ENCODE peak calls at places on chromosomes 7 and 10, in seven cellular contexts. One of them, this sample, is unnamed.

GRCh38 chr7:123209786-123210185 is 10.0 kb upstream of the SLC13A1 start:
- DNase-seq in HCT116: no peak
- DNase-seq in K562: no peak
- DNase-seq in NT2/D1: no peak
- DNase-seq in SK-N-SH: no peak
- DNase-seq in H1: no peak
- DNase-seq in HepG2: peak; percentile 20
- DNase-seq in this sample: no peak

GRCh38 chr10:11097686-11098085 is 80.0 kb downstream of the CELF2 start:
- DNase-seq in HCT116: no peak
- DNase-seq in K562: no peak
- DNase-seq in NT2/D1: no peak
- DNase-seq in SK-N-SH: no peak
- DNase-seq in H1: no peak
- DNase-seq in HepG2: no peak
- DNase-seq in this sample: peak; percentile 36

GRCh38 chr10:84715911-84716310 is 387.5 kb downstream of the CCSER2 start:
- DNase-seq in HCT116: peak; percentile 31
- DNase-seq in K562: peak; percentile 70
- DNase-seq in NT2/D1: peak; percentile 49
- DNase-seq in SK-N-SH: peak; percentile 73
- DNase-seq in H1: peak; percentile 34
- DNase-seq in HepG2: peak; percentile 41
- DNase-seq in this sample: no peak

GRCh38 chr10:32417906-32418547 is 27.9 kb upstream of the CCDC7 start:
- DNase-seq in HCT116: no peak
- DNase-seq in K562: no peak
- DNase-seq in NT2/D1: no peak
- DNase-seq in SK-N-SH: no peak
- DNase-seq in H1: no peak
- DNase-seq in HepG2: no peak
- DNase-seq in this sample: no peak

GRCh38 chr10:98107644-98108430 is 26.6 kb upstream of the R3HCC1L start:
- DNase-seq in HCT116: no peak
- DNase-seq in K562: no peak
- DNase-seq in NT2/D1: no peak
- DNase-seq in SK-N-SH: no peak
- DNase-seq in H1: no peak
- DNase-seq in HepG2: no peak
- DNase-seq in this sample: no peak

GRCh38 chr7:149126662-149127321 is 668 bp upstream of the ZNF425 start:
- DNase-seq in HCT116: no peak
- DNase-seq in K562: peak; percentile 75
- DNase-seq in NT2/D1: no peak
- DNase-seq in SK-N-SH: peak; percentile 91
- DNase-seq in H1: no peak
- DNase-seq in HepG2: no peak
- DNase-seq in this sample: no peak

GRCh38 chr7:55030314-55030713 is 11.5 kb downstream of the EGFR start:
- DNase-seq in HCT116: no peak
- DNase-seq in K562: no peak
- DNase-seq in NT2/D1: no peak
- DNase-seq in SK-N-SH: no peak
- DNase-seq in H1: no peak
- DNase-seq in HepG2: no peak
- DNase-seq in this sample: no peak

GRCh38 chr10:25049966-25050365 is 33.6 kb downstream of the THNSL1 start:
- DNase-seq in HCT116: no peak
- DNase-seq in K562: no peak
- DNase-seq in NT2/D1: no peak
- DNase-seq in SK-N-SH: no peak
- DNase-seq in H1: no peak
- DNase-seq in HepG2: no peak
- DNase-seq in this sample: no peak

GRCh38 chr7:17524746-17525145 is 226.3 kb downstream of the AHR start:
- DNase-seq in HCT116: no peak
- DNase-seq in K562: no peak
- DNase-seq in NT2/D1: no peak
- DNase-seq in SK-N-SH: no peak
- DNase-seq in H1: no peak
- DNase-seq in HepG2: no peak
- DNase-seq in this sample: no peak

GRCh38 chr7:47351233-47352154 is 230.4 kb downstream of the TNS3 start:
- DNase-seq in HCT116: no peak
- DNase-seq in K562: no peak
- DNase-seq in NT2/D1: no peak
- DNase-seq in SK-N-SH: no peak
- DNase-seq in H1: no peak
- DNase-seq in HepG2: no peak
- DNase-seq in this sample: no peak

GRCh38 chr7:104371216-104371796 is 42.9 kb downstream of the LHFPL3 start:
- DNase-seq in HCT116: no peak
- DNase-seq in K562: no peak
- DNase-seq in NT2/D1: no peak
- DNase-seq in SK-N-SH: no peak
- DNase-seq in H1: no peak
- DNase-seq in HepG2: no peak
- DNase-seq in this sample: no peak

GRCh38 chr10:110553905-110554304 is 13.6 kb upstream of the SMC3 start:
- DNase-seq in HCT116: no peak
- DNase-seq in K562: no peak
- DNase-seq in NT2/D1: no peak
- DNase-seq in SK-N-SH: no peak
- DNase-seq in H1: no peak
- DNase-seq in HepG2: no peak
- DNase-seq in this sample: no peak

GRCh38 chr7:93249749-93250148 is 17.6 kb downstream of the VPS50 start:
- DNase-seq in HCT116: no peak
- DNase-seq in K562: no peak
- DNase-seq in NT2/D1: no peak
- DNase-seq in SK-N-SH: no peak
- DNase-seq in H1: no peak
- DNase-seq in HepG2: no peak
- DNase-seq in this sample: no peak

GRCh38 chr10:110547139-110547761 is 20.2 kb upstream of the SMC3 start:
- DNase-seq in HCT116: peak; percentile 66
- DNase-seq in K562: peak; percentile 55
- DNase-seq in NT2/D1: no peak
- DNase-seq in SK-N-SH: peak; percentile 65
- DNase-seq in H1: no peak
- DNase-seq in HepG2: peak; percentile 54
- DNase-seq in this sample: no peak

GRCh38 chr7:122802211-122802833 is 83.9 kb downstream of the CADPS2 start:
- DNase-seq in HCT116: no peak
- DNase-seq in K562: no peak
- DNase-seq in NT2/D1: no peak
- DNase-seq in SK-N-SH: no peak
- DNase-seq in H1: no peak
- DNase-seq in HepG2: no peak
- DNase-seq in this sample: no peak

GRCh38 chr10:18238875-18239485 is 98.8 kb downstream of the CACNB2 start:
- DNase-seq in HCT116: peak; percentile 34
- DNase-seq in K562: peak; percentile 46
- DNase-seq in NT2/D1: peak; percentile 18
- DNase-seq in SK-N-SH: peak; percentile 46
- DNase-seq in H1: no peak
- DNase-seq in HepG2: peak; percentile 10
- DNase-seq in this sample: no peak

GRCh38 chr10:26544932-26545331 is 106.8 kb downstream of the APBB1IP start:
- DNase-seq in HCT116: no peak
- DNase-seq in K562: no peak
- DNase-seq in NT2/D1: no peak
- DNase-seq in SK-N-SH: no peak
- DNase-seq in H1: no peak
- DNase-seq in HepG2: no peak
- DNase-seq in this sample: peak; percentile 51

GRCh38 chr7:33868151-33868550 is 37.2 kb upstream of the BMPER start:
- DNase-seq in HCT116: no peak
- DNase-seq in K562: no peak
- DNase-seq in NT2/D1: no peak
- DNase-seq in SK-N-SH: peak; percentile 44
- DNase-seq in H1: no peak
- DNase-seq in HepG2: no peak
- DNase-seq in this sample: no peak

DNA sequence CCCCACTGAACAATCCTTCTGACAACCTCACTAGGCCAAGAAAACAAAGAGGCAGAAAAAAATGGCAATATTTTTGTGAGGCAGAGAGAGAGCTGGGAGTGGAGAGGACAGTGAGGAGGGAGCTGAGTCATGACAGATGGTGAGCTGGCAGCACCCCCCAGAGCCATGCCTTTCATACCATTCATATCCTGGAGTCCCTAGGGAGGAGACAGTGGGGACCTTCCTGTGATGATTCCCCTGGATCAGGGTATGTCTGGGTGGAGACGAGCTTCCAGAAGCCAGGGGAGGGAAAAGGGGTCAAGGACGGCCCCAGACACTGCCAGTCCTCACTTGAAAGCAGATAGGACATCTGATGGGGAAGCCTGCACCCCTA is 160.5 kb downstream of the ADAM12 start:
- DNase-seq in HCT116: no peak
- DNase-seq in K562: no peak
- DNase-seq in NT2/D1: no peak
- DNase-seq in SK-N-SH: no peak
- DNase-seq in H1: no peak
- DNase-seq in HepG2: no peak
- DNase-seq in this sample: no peak
- TF ChIP-seq YY1 in HCT116: no peak
- TF ChIP-seq YY1 in K562: no peak
- TF ChIP-seq YY1 in NT2/D1: no peak
- TF ChIP-seq YY1 in SK-N-SH: no peak
- TF ChIP-seq YY1 in H1: no peak
- TF ChIP-seq YY1 in HepG2: no peak
- TF ChIP-seq YY1 in this sample: no peak

DNA sequence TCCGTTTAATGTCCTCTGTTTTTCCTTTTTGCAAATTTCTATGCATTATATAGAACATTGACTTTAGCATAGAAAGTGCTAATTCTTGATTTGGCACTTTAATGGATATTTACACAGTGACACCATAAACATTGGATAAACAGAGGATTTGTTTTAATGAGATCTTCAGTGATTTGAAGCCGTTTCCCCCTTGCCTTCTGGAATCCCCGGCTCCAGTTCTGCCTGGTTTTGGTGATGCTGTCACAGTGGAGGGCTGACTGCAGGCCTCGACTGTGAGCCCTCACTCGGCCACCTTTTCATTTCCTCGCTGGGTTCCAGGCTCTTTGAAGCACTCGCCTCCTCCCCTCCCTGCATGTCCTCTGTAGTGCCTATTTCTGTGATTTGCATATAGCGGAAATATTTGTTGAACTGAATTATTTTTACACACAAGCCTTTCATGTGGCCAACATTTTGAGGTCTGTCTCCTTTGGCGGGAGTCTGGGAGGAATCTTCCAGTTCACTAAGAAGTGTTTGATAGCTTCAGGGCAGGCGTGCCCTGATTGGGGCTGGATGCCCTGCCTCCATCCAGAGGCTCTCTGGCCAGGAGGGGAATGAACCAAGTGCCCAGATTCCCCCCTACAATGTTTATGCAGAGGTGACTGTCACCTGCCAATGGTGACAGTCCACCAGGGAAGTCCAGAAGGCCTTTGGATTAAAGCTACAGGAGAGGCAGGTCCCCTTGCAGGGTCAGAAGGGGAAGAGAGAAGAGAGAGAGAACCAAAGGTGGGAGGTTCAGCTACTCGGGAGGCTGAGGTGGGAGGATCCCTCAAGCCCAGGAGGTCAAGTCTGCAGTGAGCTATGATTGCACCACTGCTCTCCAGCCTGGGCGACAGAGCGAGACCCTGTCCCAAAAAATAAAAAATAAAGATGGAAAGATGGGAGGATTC is 67.5 kb downstream of the CUX1 start:
- DNase-seq in HCT116: no peak
- DNase-seq in K562: no peak
- DNase-seq in NT2/D1: no peak
- DNase-seq in SK-N-SH: no peak
- DNase-seq in H1: no peak
- DNase-seq in HepG2: no peak
- DNase-seq in this sample: peak; percentile 53
- TF ChIP-seq YY1 in HCT116: no peak
- TF ChIP-seq YY1 in K562: no peak
- TF ChIP-seq YY1 in NT2/D1: no peak
- TF ChIP-seq YY1 in SK-N-SH: no peak
- TF ChIP-seq YY1 in H1: no peak
- TF ChIP-seq YY1 in HepG2: no peak
- TF ChIP-seq YY1 in this sample: no peak

GRCh38 chr7:23691320-23691719 is 11.3 kb downstream of the FAM221A start:
- DNase-seq in HCT116: no peak
- DNase-seq in K562: no peak
- DNase-seq in NT2/D1: no peak
- DNase-seq in SK-N-SH: no peak
- DNase-seq in H1: no peak
- DNase-seq in HepG2: no peak
- DNase-seq in this sample: no peak

GRCh38 chr7:23693224-23693623 is 13.2 kb downstream of the FAM221A start:
- DNase-seq in HCT116: no peak
- DNase-seq in K562: no peak
- DNase-seq in NT2/D1: no peak
- DNase-seq in SK-N-SH: no peak
- DNase-seq in H1: no peak
- DNase-seq in HepG2: no peak
- DNase-seq in this sample: no peak

GRCh38 chr7:23700058-23700457 is 10.0 kb upstream of the STK31 start:
- DNase-seq in HCT116: no peak
- DNase-seq in K562: peak; percentile 36
- DNase-seq in NT2/D1: no peak
- DNase-seq in SK-N-SH: peak; percentile 36
- DNase-seq in H1: no peak
- DNase-seq in HepG2: no peak
- DNase-seq in this sample: no peak

GRCh38 chr7:23698822-23699221 is 11.2 kb upstream of the STK31 start:
- DNase-seq in HCT116: no peak
- DNase-seq in K562: no peak
- DNase-seq in NT2/D1: no peak
- DNase-seq in SK-N-SH: no peak
- DNase-seq in H1: no peak
- DNase-seq in HepG2: no peak
- DNase-seq in this sample: no peak

GRCh38 chr7:23696916-23697441 is 13.0 kb upstream of the STK31 start:
- DNase-seq in HCT116: peak; percentile 76
- DNase-seq in K562: peak; percentile 89
- DNase-seq in NT2/D1: peak; percentile 87
- DNase-seq in SK-N-SH: peak; percentile 61
- DNase-seq in H1: peak; percentile 67
- DNase-seq in HepG2: peak; percentile 58
- DNase-seq in this sample: no peak
- TF ChIP-seq YY1 in HCT116: no peak
- TF ChIP-seq YY1 in K562: no peak
- TF ChIP-seq YY1 in NT2/D1: no peak
- TF ChIP-seq YY1 in SK-N-SH: no peak
- TF ChIP-seq YY1 in H1: peak; percentile 53
- TF ChIP-seq YY1 in HepG2: peak; percentile 34
- TF ChIP-seq YY1 in this sample: peak; percentile 40

DNA sequence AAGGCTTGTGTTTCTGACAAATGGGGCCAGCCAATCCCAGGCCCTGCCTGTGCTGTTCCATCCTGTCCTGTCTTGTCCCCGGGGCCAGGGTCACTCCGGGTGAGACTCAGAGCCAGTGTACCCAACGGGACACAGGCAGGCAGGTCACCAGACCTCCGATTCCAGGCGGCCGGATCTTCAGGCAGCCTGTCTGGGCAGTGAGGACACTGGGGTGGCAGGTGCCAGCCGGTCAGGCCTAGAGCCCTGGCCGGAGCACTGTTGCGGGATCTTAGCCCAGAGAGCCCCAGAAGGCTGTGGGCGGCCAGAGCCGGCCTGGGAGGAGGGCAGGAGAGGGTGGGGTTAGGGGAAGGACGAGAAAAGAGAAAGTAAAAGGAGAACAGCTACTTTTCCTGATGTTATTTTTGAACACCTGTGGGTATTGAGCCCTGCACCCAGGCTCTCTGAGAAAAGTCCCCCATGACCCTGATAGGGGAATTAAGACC is 134.3 kb upstream of the TNRC18 start:
- DNase-seq in HCT116: no peak
- DNase-seq in K562: peak; percentile 48
- DNase-seq in NT2/D1: no peak
- DNase-seq in SK-N-SH: peak; percentile 43
- DNase-seq in H1: no peak
- DNase-seq in HepG2: peak; percentile 63
- DNase-seq in this sample: peak; percentile 67
- TF ChIP-seq YY1 in HCT116: no peak
- TF ChIP-seq YY1 in K562: no peak
- TF ChIP-seq YY1 in NT2/D1: no peak
- TF ChIP-seq YY1 in SK-N-SH: no peak
- TF ChIP-seq YY1 in H1: no peak
- TF ChIP-seq YY1 in HepG2: no peak
- TF ChIP-seq YY1 in this sample: no peak